ENCODE peak calls at places on chromosomes 3 and 15, in five cellular contexts. One of them, this sample, is unnamed.

GRCh38 chr3:66195347-66195783 is 25.4 kb upstream of the SLC25A26 start:
- DNase-seq in retinal pigment epithelial cell: peak; percentile 13
- DNase-seq in RWPE1: peak; percentile 10
- DNase-seq in endothelial cell: peak; percentile 15
- DNase-seq in fibroblast of lung: peak; percentile 51
- DNase-seq in this sample: peak; percentile 52

GRCh38 chr3:39255503-39256325 is 24.1 kb downstream of the CX3CR1 start:
- DNase-seq in retinal pigment epithelial cell: no peak
- DNase-seq in RWPE1: no peak
- DNase-seq in endothelial cell: no peak
- DNase-seq in fibroblast of lung: no peak
- DNase-seq in this sample: no peak

GRCh38 chr3:171258316-171258715 is 201.9 kb downstream of the TNIK start:
- DNase-seq in retinal pigment epithelial cell: peak; percentile 43
- DNase-seq in RWPE1: peak; percentile 19
- DNase-seq in endothelial cell: no peak
- DNase-seq in fibroblast of lung: peak; percentile 40
- DNase-seq in this sample: no peak

GRCh38 chr15:88605507-88606436 is 15.4 kb upstream of the AEN start:
- DNase-seq in retinal pigment epithelial cell: no peak
- DNase-seq in RWPE1: no peak
- DNase-seq in endothelial cell: peak; percentile 61
- DNase-seq in fibroblast of lung: peak; percentile 37
- DNase-seq in this sample: no peak

GRCh38 chr3:192899540-192899982 is 18.1 kb downstream of the MB21D2 start:
- DNase-seq in retinal pigment epithelial cell: no peak
- DNase-seq in RWPE1: no peak
- DNase-seq in endothelial cell: no peak
- DNase-seq in fibroblast of lung: peak; percentile 92
- DNase-seq in this sample: peak; percentile 94

GRCh38 chr3:10002951-10003350 is 16.3 kb upstream of the EMC3 start:
- DNase-seq in retinal pigment epithelial cell: no peak
- DNase-seq in RWPE1: no peak
- DNase-seq in endothelial cell: no peak
- DNase-seq in fibroblast of lung: no peak
- DNase-seq in this sample: no peak

GRCh38 chr3:177729939-177730700 is 532.8 kb upstream of the TBL1XR1 start:
- DNase-seq in retinal pigment epithelial cell: no peak
- DNase-seq in RWPE1: no peak
- DNase-seq in endothelial cell: no peak
- DNase-seq in fibroblast of lung: peak; percentile 74
- DNase-seq in this sample: peak; percentile 94

GRCh38 chr15:95733931-95734330 is 596.6 kb upstream of the NR2F2 start:
- DNase-seq in retinal pigment epithelial cell: no peak
- DNase-seq in RWPE1: no peak
- DNase-seq in endothelial cell: no peak
- DNase-seq in fibroblast of lung: no peak
- DNase-seq in this sample: no peak

GRCh38 chr3:7000501-7000900 is 139.6 kb downstream of the GRM7 start:
- DNase-seq in retinal pigment epithelial cell: no peak
- DNase-seq in RWPE1: no peak
- DNase-seq in endothelial cell: no peak
- DNase-seq in fibroblast of lung: peak; percentile 76
- DNase-seq in this sample: no peak

GRCh38 chr3:21330293-21330692 is 420.7 kb downstream of the ZNF385D start:
- DNase-seq in retinal pigment epithelial cell: no peak
- DNase-seq in RWPE1: peak; percentile 31
- DNase-seq in endothelial cell: no peak
- DNase-seq in fibroblast of lung: peak; percentile 10
- DNase-seq in this sample: peak; percentile 18

GRCh38 chr3:194971009-194971408 is 285.3 kb downstream of the FAM43A start:
- DNase-seq in retinal pigment epithelial cell: no peak
- DNase-seq in RWPE1: no peak
- DNase-seq in endothelial cell: no peak
- DNase-seq in fibroblast of lung: no peak
- DNase-seq in this sample: no peak

GRCh38 chr3:60954049-60954448 is 297.2 kb downstream of the FHIT start:
- DNase-seq in retinal pigment epithelial cell: no peak
- DNase-seq in RWPE1: no peak
- DNase-seq in endothelial cell: no peak
- DNase-seq in fibroblast of lung: peak; percentile 34
- DNase-seq in this sample: peak; percentile 81

GRCh38 chr3:140568842-140569520 is 108.9 kb upstream of the TRIM42 start:
- DNase-seq in retinal pigment epithelial cell: no peak
- DNase-seq in RWPE1: no peak
- DNase-seq in endothelial cell: no peak
- DNase-seq in fibroblast of lung: peak; percentile 32
- DNase-seq in this sample: peak; percentile 50

GRCh38 chr15:57610130-57610529 is 18.4 kb downstream of the MYZAP start:
- DNase-seq in retinal pigment epithelial cell: no peak
- DNase-seq in RWPE1: peak; percentile 62
- DNase-seq in endothelial cell: no peak
- DNase-seq in fibroblast of lung: peak; percentile 67
- DNase-seq in this sample: peak; percentile 66

GRCh38 chr15:75620043-75620775 is 5.3 kb downstream of the SNUPN start:
- DNase-seq in retinal pigment epithelial cell: no peak
- DNase-seq in RWPE1: no peak
- DNase-seq in endothelial cell: no peak
- DNase-seq in fibroblast of lung: peak; percentile 78
- DNase-seq in this sample: peak; percentile 81

GRCh38 chr15:72923304-72923703 is 129.0 kb upstream of the NEO1 start:
- DNase-seq in retinal pigment epithelial cell: no peak
- DNase-seq in RWPE1: no peak
- DNase-seq in endothelial cell: no peak
- DNase-seq in fibroblast of lung: no peak
- DNase-seq in this sample: no peak

GRCh38 chr15:67775265-67775664 is 50.0 kb upstream of the SKOR1 start:
- DNase-seq in retinal pigment epithelial cell: no peak
- DNase-seq in RWPE1: no peak
- DNase-seq in endothelial cell: no peak
- DNase-seq in fibroblast of lung: no peak
- DNase-seq in this sample: no peak

GRCh38 chr3:182908471-182908870 is 71.9 kb downstream of the DCUN1D1 start:
- DNase-seq in retinal pigment epithelial cell: no peak
- DNase-seq in RWPE1: no peak
- DNase-seq in endothelial cell: no peak
- DNase-seq in fibroblast of lung: peak; percentile 13
- DNase-seq in this sample: no peak

GRCh38 chr15:93178371-93178770 is 89.4 kb upstream of the RGMA start:
- DNase-seq in retinal pigment epithelial cell: no peak
- DNase-seq in RWPE1: no peak
- DNase-seq in endothelial cell: no peak
- DNase-seq in fibroblast of lung: no peak
- DNase-seq in this sample: no peak
- TF ChIP-seq CTCF in retinal pigment epithelial cell: no peak
- TF ChIP-seq CTCF in RWPE1: no peak
- TF ChIP-seq CTCF in endothelial cell: peak; percentile 13
- TF ChIP-seq CTCF in fibroblast of lung: no peak
- TF ChIP-seq CTCF in this sample: no peak

DNA sequence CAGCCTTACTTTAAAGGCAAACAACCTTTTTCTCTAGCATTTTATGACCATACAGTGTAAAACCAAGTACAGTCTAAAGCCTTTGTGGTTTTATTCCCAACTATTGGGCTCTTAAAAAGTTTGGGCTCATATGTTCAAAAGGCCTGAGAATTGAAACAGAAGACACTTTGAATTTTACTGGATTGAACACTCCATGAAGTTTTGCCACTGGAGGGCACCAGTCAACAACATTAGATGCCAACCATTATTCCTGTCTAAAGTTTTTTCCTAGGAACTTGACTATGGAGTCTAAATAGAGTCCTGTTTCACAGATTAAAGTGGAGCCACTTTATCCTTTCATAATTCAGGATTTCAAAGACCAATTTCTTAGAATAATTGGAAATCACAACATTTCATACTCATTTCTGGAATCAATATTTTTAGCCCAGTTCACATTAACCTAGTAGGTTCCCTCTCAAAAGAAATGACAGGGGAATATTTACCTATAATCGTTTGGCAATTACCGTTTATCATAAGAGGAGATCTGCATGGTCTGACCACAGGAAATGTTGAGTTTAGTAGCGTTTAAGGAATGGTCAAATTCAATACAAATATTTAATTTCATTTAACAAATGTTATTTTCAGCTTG is 244.1 kb upstream of the PDZRN3 start:
- DNase-seq in retinal pigment epithelial cell: no peak
- DNase-seq in RWPE1: peak; percentile 20
- DNase-seq in endothelial cell: peak; percentile 48
- DNase-seq in fibroblast of lung: peak; percentile 11
- DNase-seq in this sample: peak; percentile 53
- TF ChIP-seq CTCF in retinal pigment epithelial cell: peak; percentile 66
- TF ChIP-seq CTCF in RWPE1: peak; percentile 71
- TF ChIP-seq CTCF in endothelial cell: peak; percentile 51
- TF ChIP-seq CTCF in fibroblast of lung: peak; percentile 75
- TF ChIP-seq CTCF in this sample: peak; percentile 66

DNA sequence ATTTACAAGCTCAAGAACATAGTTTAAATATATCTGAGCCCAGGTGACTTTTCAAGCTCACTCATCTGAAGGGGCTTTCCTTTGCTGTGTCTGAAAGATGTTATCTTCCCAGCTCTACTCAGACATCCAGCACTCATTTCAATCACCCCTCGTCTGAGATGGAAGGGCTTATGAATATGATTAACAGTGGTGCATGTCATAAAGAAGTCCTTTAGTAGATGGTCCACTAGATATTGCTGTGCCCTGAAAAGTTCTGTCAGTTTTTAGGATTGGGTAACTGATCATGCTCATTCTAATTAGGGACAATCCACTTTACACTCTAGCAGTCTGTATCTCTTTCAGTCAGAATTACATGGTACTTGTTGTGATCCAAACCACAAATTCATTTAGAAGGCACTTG is 28.3 kb downstream of the RETNLB start:
- DNase-seq in retinal pigment epithelial cell: no peak
- DNase-seq in RWPE1: no peak
- DNase-seq in endothelial cell: no peak
- DNase-seq in fibroblast of lung: no peak
- DNase-seq in this sample: no peak
- TF ChIP-seq CTCF in retinal pigment epithelial cell: no peak
- TF ChIP-seq CTCF in RWPE1: no peak
- TF ChIP-seq CTCF in endothelial cell: no peak
- TF ChIP-seq CTCF in fibroblast of lung: no peak
- TF ChIP-seq CTCF in this sample: no peak

GRCh38 chr15:78142332-78142731 is 6.8 kb upstream of the IDH3A start:
- DNase-seq in retinal pigment epithelial cell: no peak
- DNase-seq in RWPE1: no peak
- DNase-seq in endothelial cell: no peak
- DNase-seq in fibroblast of lung: no peak
- DNase-seq in this sample: no peak
- TF ChIP-seq CTCF in retinal pigment epithelial cell: no peak
- TF ChIP-seq CTCF in RWPE1: no peak
- TF ChIP-seq CTCF in endothelial cell: no peak
- TF ChIP-seq CTCF in fibroblast of lung: no peak
- TF ChIP-seq CTCF in this sample: no peak

DNA sequence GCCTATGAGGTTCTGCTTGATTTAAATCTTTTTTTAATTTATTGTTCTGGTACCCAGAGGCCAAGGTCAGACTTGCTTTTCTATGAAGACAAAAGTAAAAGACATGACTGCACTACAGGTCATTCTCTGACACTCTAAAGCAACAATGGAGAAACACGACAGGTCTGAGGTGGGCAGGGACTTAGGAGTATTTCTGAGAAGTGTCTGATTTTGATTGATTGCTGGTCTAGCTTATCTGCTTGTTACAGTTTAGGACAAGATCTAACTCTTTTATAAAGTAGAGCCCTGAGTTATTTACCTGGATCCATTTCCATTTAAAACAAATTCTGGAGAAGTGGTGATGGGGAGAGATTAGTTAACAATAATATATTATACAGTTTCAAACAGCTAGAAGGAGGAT is 115.2 kb upstream of the STT3B start:
- DNase-seq in retinal pigment epithelial cell: no peak
- DNase-seq in RWPE1: no peak
- DNase-seq in endothelial cell: no peak
- DNase-seq in fibroblast of lung: no peak
- DNase-seq in this sample: no peak
- TF ChIP-seq CTCF in retinal pigment epithelial cell: no peak
- TF ChIP-seq CTCF in RWPE1: no peak
- TF ChIP-seq CTCF in endothelial cell: no peak
- TF ChIP-seq CTCF in fibroblast of lung: no peak
- TF ChIP-seq CTCF in this sample: no peak

DNA sequence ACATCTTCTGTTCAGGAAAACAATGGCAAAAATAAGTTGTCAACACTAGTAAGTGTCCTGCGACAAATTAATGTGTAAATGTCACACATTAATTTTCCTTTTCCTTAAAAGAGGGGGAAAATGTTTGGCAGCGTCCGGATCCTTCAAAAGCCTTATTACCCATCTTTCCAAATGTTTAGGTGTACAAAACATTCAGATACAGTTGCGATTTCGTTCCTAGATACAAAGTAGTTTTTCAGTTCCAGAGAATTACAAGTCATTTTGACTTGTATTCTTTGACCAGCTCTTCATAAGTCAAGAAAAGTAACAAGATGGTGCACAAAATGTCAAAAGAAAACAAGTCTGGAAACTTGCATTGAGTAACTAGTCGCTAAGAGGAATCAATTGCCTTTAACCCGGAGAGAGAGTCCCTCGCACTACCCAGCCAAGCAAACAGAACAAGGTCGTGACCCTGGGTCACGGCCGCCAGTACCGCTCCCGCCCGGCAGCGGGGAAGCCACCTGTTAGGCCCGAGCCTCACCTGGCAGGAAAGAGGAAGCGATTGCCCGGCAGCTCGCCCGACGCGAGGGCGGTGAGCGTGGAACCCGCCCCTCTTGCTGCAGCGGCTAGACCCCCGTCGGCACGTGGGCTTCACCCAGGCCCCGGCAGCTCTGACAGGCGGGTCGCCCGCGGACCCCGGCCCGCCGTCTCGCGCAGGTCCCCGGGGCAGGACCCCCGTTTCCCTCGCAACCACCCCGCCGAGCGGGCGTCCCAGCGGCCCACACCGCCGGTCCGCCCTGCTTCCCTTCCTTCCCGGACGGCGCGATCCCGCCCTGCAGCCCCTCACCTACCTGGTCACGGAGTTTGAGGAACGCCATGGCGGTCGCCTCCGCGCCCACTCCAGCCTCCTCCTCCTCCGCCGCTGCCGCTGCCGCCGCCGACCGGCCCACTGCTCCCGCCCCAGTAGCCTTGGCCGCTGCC is 61.0 kb upstream of the ANKRD28 start:
- DNase-seq in retinal pigment epithelial cell: no peak
- DNase-seq in RWPE1: peak; percentile 26
- DNase-seq in endothelial cell: peak; percentile 41
- DNase-seq in fibroblast of lung: peak; percentile 6
- DNase-seq in this sample: peak; percentile 7
- TF ChIP-seq CTCF in retinal pigment epithelial cell: no peak
- TF ChIP-seq CTCF in RWPE1: no peak
- TF ChIP-seq CTCF in endothelial cell: no peak
- TF ChIP-seq CTCF in fibroblast of lung: no peak
- TF ChIP-seq CTCF in this sample: no peak

GRCh38 chr3:23836536-23837230 is 30.9 kb downstream of the UBE2E1 start:
- DNase-seq in retinal pigment epithelial cell: no peak
- DNase-seq in RWPE1: no peak
- DNase-seq in endothelial cell: no peak
- DNase-seq in fibroblast of lung: no peak
- DNase-seq in this sample: no peak

GRCh38 chr3:23835807-23836206 is 30.1 kb downstream of the UBE2E1 start:
- DNase-seq in retinal pigment epithelial cell: no peak
- DNase-seq in RWPE1: no peak
- DNase-seq in endothelial cell: no peak
- DNase-seq in fibroblast of lung: no peak
- DNase-seq in this sample: no peak

GRCh38 chr3:23835087-23835486 is 29.3 kb downstream of the UBE2E1 start:
- DNase-seq in retinal pigment epithelial cell: no peak
- DNase-seq in RWPE1: no peak
- DNase-seq in endothelial cell: no peak
- DNase-seq in fibroblast of lung: no peak
- DNase-seq in this sample: no peak

GRCh38 chr3:23832523-23832922 is 26.8 kb downstream of the UBE2E1 start:
- DNase-seq in retinal pigment epithelial cell: no peak
- DNase-seq in RWPE1: no peak
- DNase-seq in endothelial cell: no peak
- DNase-seq in fibroblast of lung: peak; percentile 26
- DNase-seq in this sample: no peak

GRCh38 chr3:23834082-23834870 is 28.5 kb downstream of the UBE2E1 start:
- DNase-seq in retinal pigment epithelial cell: no peak
- DNase-seq in RWPE1: no peak
- DNase-seq in endothelial cell: no peak
- DNase-seq in fibroblast of lung: no peak
- DNase-seq in this sample: no peak
- TF ChIP-seq CTCF in retinal pigment epithelial cell: peak; percentile 24
- TF ChIP-seq CTCF in RWPE1: peak; percentile 23
- TF ChIP-seq CTCF in endothelial cell: no peak
- TF ChIP-seq CTCF in fibroblast of lung: peak; percentile 24
- TF ChIP-seq CTCF in this sample: peak; percentile 36

This sample was measured in fibroblast of mammary gland.